ENCODE peak calls at places on chromosomes 5 and 9, in seven cellular contexts. N is adrenal gland, T is IMR-90, D is lower leg skin, P is heart left ventricle, X is spleen, V is uterus. S is an unnamed sample.

GRCh38 chr5:76787237-76787636 is 31.6 kb upstream of the F2RL1 start:
- DNase-seq in N (peak; percentile 20), X (no peak), V (peak; percentile 38), P (peak; percentile 71), T (peak; percentile 95), D (no peak), S (no peak)

GRCh38 chr9:123834218-123834906 is 95.6 kb downstream of the DENND1A start:
- DNase-seq in D (no peak), T (peak; percentile 0), P (no peak), V (no peak), X (no peak), N (no peak), S (no peak)

GRCh38 chr5:168104811-168105481 is 186.5 kb upstream of the WWC1 start:
- DNase-seq in P (no peak), N (no peak), D (no peak), T (no peak), X (no peak), V (no peak), S (no peak)

GRCh38 chr5:176429972-176430371 is 13.6 kb upstream of the CLTB start:
- DNase-seq in P (no peak), D (peak; percentile 34), X (no peak), N (no peak), T (no peak), V (no peak), S (no peak)

GRCh38 chr9:113988385-113988784 is 89.7 kb downstream of the AMBP start:
- DNase-seq in V (no peak), P (no peak), T (no peak), D (no peak), N (no peak), X (no peak), S (no peak)

GRCh38 chr5:33476992-33477391 is 36.2 kb downstream of the TARS1 start:
- DNase-seq in D (no peak), T (peak; percentile 28), X (no peak), N (no peak), P (no peak), V (no peak), S (no peak)

GRCh38 chr5:95619096-95619495 is 791 bp upstream of the GPR150 start:
- DNase-seq in D (no peak), V (no peak), T (peak; percentile 56), X (no peak), P (no peak), N (no peak), S (no peak)

GRCh38 chr5:92634883-92635282 is 946.1 kb downstream of the NR2F1-AS1 start:
- DNase-seq in N (no peak), V (no peak), D (no peak), X (no peak), T (no peak), P (no peak), S (no peak)

GRCh38 chr5:56862909-56863308 is 46.5 kb upstream of the SETD9 start:
- DNase-seq in P (no peak), V (no peak), T (peak; percentile 26), D (no peak), X (no peak), N (no peak), S (no peak)

GRCh38 chr5:89878140-89878570 is 531.4 kb downstream of the CETN3 start:
- DNase-seq in T (peak; percentile 54), D (no peak), P (no peak), X (no peak), V (no peak), N (no peak), S (no peak)

GRCh38 chr9:122206118-122207046 is 22.4 kb downstream of the LHX6 start:
- DNase-seq in P (no peak), D (no peak), N (no peak), X (peak; percentile 54), V (no peak), T (peak; percentile 80), S (no peak)

GRCh38 chr5:32753051-32753450 is 41.9 kb downstream of the NPR3 start:
- DNase-seq in V (no peak), X (no peak), P (no peak), D (no peak), T (peak; percentile 79), N (no peak), S (no peak)

GRCh38 chr9:114349713-114350480 is 20.2 kb downstream of the ORM2 start:
- DNase-seq in T (no peak), V (no peak), P (no peak), X (peak; percentile 54), N (no peak), D (no peak), S (no peak)

GRCh38 chr5:176578391-176578808 is 29.3 kb downstream of the CDHR2 start:
- DNase-seq in T (peak; percentile 38), P (no peak), N (peak; percentile 75), V (peak; percentile 40), D (no peak), X (no peak), S (peak; percentile 55)

GRCh38 chr5:65481171-65481575 is 547 bp downstream of the ADAMTS6 start:
- DNase-seq in N (no peak), D (no peak), T (no peak), V (no peak), X (no peak), P (no peak), S (peak; percentile 38)

GRCh38 chr5:33032161-33033085 is 321.3 kb downstream of the NPR3 start:
- DNase-seq in D (no peak), X (no peak), N (no peak), T (peak; percentile 73), P (no peak), V (no peak), S (no peak)

GRCh38 chr5:107668154-107668932 is 2.4 kb downstream of the EFNA5 start:
- DNase-seq in N (no peak), V (no peak), P (no peak), D (no peak), X (no peak), T (no peak), S (no peak)

GRCh38 chr9:133239533-133240090 is 30.6 kb upstream of the OBP2B start:
- DNase-seq in V (no peak), T (no peak), D (peak; percentile 74), X (no peak), N (no peak), P (no peak), S (no peak)

GRCh38 chr5:135578685-135579341 is at the start of gene CXCL14:
- DNase-seq in T (peak; percentile 49), P (no peak), V (no peak), D (peak; percentile 95), N (peak; percentile 53), X (peak; percentile 69), S (no peak)

GRCh38 chr9:27198175-27198574 is 89.2 kb downstream of the TEK start:
- DNase-seq in D (no peak), T (peak; percentile 38), V (no peak), P (no peak), N (no peak), X (no peak), S (no peak)

DNA sequence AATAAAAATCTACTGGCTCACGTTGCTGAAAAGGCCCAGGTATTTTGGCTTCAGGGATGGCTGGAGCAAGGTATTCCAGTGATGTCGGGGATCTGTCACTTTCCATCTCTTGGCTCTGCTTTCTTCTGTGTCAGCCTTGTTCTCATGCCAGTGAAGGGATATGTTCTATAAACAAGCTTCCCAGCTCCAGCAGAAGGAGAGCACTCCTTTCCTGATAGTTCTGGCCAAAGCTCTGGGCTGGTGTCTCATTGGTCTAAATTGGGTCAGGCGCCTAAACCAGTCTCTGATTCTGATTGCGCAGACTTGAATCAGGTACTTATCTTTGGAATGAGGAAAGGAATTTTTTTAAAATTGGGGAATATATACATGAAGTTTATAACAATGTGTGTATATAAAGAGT is 5.1 kb downstream of the SNX30 start:
- DNase-seq in N (no peak), P (peak; percentile 13), X (no peak), T (peak; percentile 60), V (no peak), D (peak; percentile 4), S (no peak)
- TF ChIP-seq POLR2A in N (no peak), P (no peak), X (no peak), T (no peak), V (no peak), D (no peak), S (no peak)

GRCh38 chr5:133531178-133531577 is 81.2 kb downstream of the FSTL4 start:
- DNase-seq in D (no peak), T (no peak), V (no peak), X (no peak), N (no peak), P (no peak), S (no peak)
- TF ChIP-seq POLR2A in D (no peak), T (no peak), V (no peak), X (no peak), N (no peak), P (no peak), S (no peak)

GRCh38 chr9:96073531-96074284 is 198.2 kb downstream of the ERCC6L2 start:
- DNase-seq in T (no peak), P (no peak), X (no peak), D (no peak), N (peak; percentile 12), V (no peak), S (no peak)

GRCh38 chr9:96072930-96073329 is 197.4 kb downstream of the ERCC6L2 start:
- DNase-seq in T (no peak), N (no peak), X (no peak), V (no peak), D (no peak), P (no peak), S (no peak)

GRCh38 chr9:96068511-96068910 is 193.0 kb downstream of the ERCC6L2 start:
- DNase-seq in T (no peak), D (no peak), P (no peak), V (no peak), X (no peak), N (no peak), S (no peak)

GRCh38 chr9:96069821-96070220 is 194.3 kb downstream of the ERCC6L2 start:
- DNase-seq in D (no peak), V (no peak), N (no peak), X (no peak), T (no peak), P (no peak), S (no peak)

GRCh38 chr9:96071245-96072124 is 196.0 kb downstream of the ERCC6L2 start:
- DNase-seq in V (no peak), X (no peak), T (peak; percentile 47), P (no peak), D (no peak), N (no peak), S (no peak)
- TF ChIP-seq POLR2A in V (no peak), X (no peak), T (no peak), P (no peak), D (no peak), N (no peak), S (no peak)

GRCh38 chr9:37836386-37836785 is 35.8 kb downstream of the DCAF10 start:
- DNase-seq in V (no peak), P (no peak), X (no peak), T (no peak), N (no peak), D (no peak), S (no peak)

GRCh38 chr9:37839491-37840461 is 39.2 kb downstream of the DCAF10 start:
- DNase-seq in V (no peak), N (no peak), T (peak; percentile 20), P (no peak), X (no peak), D (no peak), S (peak; percentile 69)

GRCh38 chr9:37840560-37841194 is 40.1 kb downstream of the DCAF10 start:
- DNase-seq in N (peak; percentile 19), V (no peak), T (peak; percentile 88), D (no peak), X (no peak), P (no peak), S (peak; percentile 58)

DNA sequence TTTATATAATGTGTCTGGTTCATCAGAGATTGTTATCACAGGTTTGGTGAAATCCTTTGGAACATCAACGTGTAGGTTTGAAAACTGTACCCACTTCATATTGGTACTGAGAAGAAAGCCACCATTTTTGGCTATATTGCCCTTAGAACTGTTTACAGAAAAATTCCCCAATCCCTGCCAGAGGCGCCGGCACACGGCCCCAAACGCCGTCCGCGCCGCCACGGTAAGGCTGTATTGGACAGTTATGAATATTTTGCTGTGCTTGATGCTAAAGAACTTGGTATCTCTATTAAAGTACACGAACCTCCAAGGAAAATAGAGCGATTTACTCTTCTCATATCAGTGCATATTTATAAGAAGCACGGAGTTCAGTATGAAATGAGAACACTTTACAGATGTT is 35.2 kb downstream of the DCAF10 start:
- DNase-seq in T (no peak), X (no peak), P (no peak), D (no peak), V (no peak), N (no peak), S (no peak)
- TF ChIP-seq POLR2A in T (no peak), X (no peak), P (no peak), D (no peak), V (no peak), N (no peak), S (no peak)